ENCODE peak calls at places on chromosomes 7 and 10, in six cellular contexts. One of them, this sample, is unnamed.

GRCh38 chr10:29470355-29470705 is 164.4 kb downstream of the SVIL start:
- DNase-seq in stomach: no peak
- DNase-seq in endothelial cell of umbilical vein: no peak
- DNase-seq in ovary: peak
- DNase-seq in HCT116: no peak
- DNase-seq in IMR-90: no peak
- DNase-seq in this sample: peak

GRCh38 chr7:11636274-11636673 is 195.7 kb downstream of the THSD7A start:
- DNase-seq in stomach: no peak
- DNase-seq in endothelial cell of umbilical vein: no peak
- DNase-seq in ovary: no peak
- DNase-seq in HCT116: no peak
- DNase-seq in IMR-90: no peak
- DNase-seq in this sample: no peak

GRCh38 chr7:94394399-94395140 is at the start of gene COL1A2:
- DNase-seq in stomach: peak
- DNase-seq in endothelial cell of umbilical vein: peak
- DNase-seq in ovary: peak
- DNase-seq in HCT116: no peak
- DNase-seq in IMR-90: peak
- DNase-seq in this sample: no peak

GRCh38 chr10:131442271-131442670 is 130.8 kb upstream of the TCERG1L start:
- DNase-seq in stomach: no peak
- DNase-seq in endothelial cell of umbilical vein: no peak
- DNase-seq in ovary: no peak
- DNase-seq in HCT116: no peak
- DNase-seq in IMR-90: no peak
- DNase-seq in this sample: no peak

GRCh38 chr10:69248117-69248730 is 28.1 kb downstream of the HKDC1 start:
- DNase-seq in stomach: no peak
- DNase-seq in endothelial cell of umbilical vein: no peak
- DNase-seq in ovary: no peak
- DNase-seq in HCT116: no peak
- DNase-seq in IMR-90: no peak
- DNase-seq in this sample: no peak

GRCh38 chr10:90930070-90930837 is 9.4 kb upstream of the ANKRD1 start:
- DNase-seq in stomach: no peak
- DNase-seq in endothelial cell of umbilical vein: peak
- DNase-seq in ovary: peak
- DNase-seq in HCT116: no peak
- DNase-seq in IMR-90: peak
- DNase-seq in this sample: no peak

GRCh38 chr7:32761451-32762320 is 129.9 kb downstream of the KBTBD2 start:
- DNase-seq in stomach: no peak
- DNase-seq in endothelial cell of umbilical vein: peak
- DNase-seq in ovary: no peak
- DNase-seq in HCT116: no peak
- DNase-seq in IMR-90: no peak
- DNase-seq in this sample: peak

GRCh38 chr10:94785211-94785610 is 22.7 kb downstream of the CYP2C19 start:
- DNase-seq in stomach: no peak
- DNase-seq in endothelial cell of umbilical vein: no peak
- DNase-seq in ovary: no peak
- DNase-seq in HCT116: no peak
- DNase-seq in IMR-90: no peak
- DNase-seq in this sample: no peak

GRCh38 chr10:58756126-58756525 is 243.5 kb downstream of the BICC1 start:
- DNase-seq in stomach: no peak
- DNase-seq in endothelial cell of umbilical vein: no peak
- DNase-seq in ovary: no peak
- DNase-seq in HCT116: no peak
- DNase-seq in IMR-90: peak
- DNase-seq in this sample: no peak

GRCh38 chr10:18822156-18822555 is 162.9 kb downstream of the ARL5B start:
- DNase-seq in stomach: no peak
- DNase-seq in endothelial cell of umbilical vein: no peak
- DNase-seq in ovary: no peak
- DNase-seq in HCT116: no peak
- DNase-seq in IMR-90: peak
- DNase-seq in this sample: peak

GRCh38 chr7:2301510-2301860 is 12.8 kb downstream of the SNX8 start:
- DNase-seq in stomach: no peak
- DNase-seq in endothelial cell of umbilical vein: no peak
- DNase-seq in ovary: no peak
- DNase-seq in HCT116: no peak
- DNase-seq in IMR-90: no peak
- DNase-seq in this sample: peak

GRCh38 chr10:86665868-86666267 is 2.4 kb upstream of the LDB3 start:
- DNase-seq in stomach: no peak
- DNase-seq in endothelial cell of umbilical vein: no peak
- DNase-seq in ovary: no peak
- DNase-seq in HCT116: no peak
- DNase-seq in IMR-90: no peak
- DNase-seq in this sample: no peak

DNA sequence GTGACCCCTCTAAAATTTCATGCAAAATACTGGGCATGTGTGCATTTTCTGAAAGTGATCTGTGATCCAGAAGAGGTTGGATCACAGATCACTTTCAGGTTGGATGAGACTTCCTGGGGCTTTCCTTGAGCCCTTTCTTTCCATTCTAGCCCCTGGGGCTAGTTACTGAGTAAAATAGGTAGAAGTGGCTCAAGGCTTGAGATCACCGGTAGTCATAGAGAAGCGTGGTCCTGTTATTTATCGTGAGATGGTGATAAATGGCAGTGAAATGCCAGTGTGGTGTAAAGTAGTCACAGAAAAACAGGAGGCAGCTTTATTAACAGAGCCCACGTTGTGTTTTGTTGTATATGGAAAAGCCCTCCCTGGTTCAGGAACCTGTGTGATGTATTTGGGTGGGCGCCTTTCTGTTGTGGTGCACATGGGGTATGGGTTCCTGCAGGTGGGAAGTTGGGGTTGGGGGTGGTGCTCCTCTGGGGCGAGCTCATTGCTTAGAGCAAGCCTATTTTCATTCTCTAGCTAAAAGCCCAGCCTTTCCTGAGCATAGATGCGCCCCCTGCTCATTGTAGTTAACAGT is 34.0 kb upstream of the SH2D4B start:
- DNase-seq in stomach: no peak
- DNase-seq in endothelial cell of umbilical vein: no peak
- DNase-seq in ovary: no peak
- DNase-seq in HCT116: no peak
- DNase-seq in IMR-90: no peak
- DNase-seq in this sample: no peak
- TF ChIP-seq POLR2A in stomach: no peak
- TF ChIP-seq POLR2A in endothelial cell of umbilical vein: no peak
- TF ChIP-seq POLR2A in ovary: no peak
- TF ChIP-seq POLR2A in HCT116: no peak
- TF ChIP-seq POLR2A in IMR-90: no peak
- TF ChIP-seq POLR2A in this sample: no peak

GRCh38 chr10:72059843-72060822 is 28.2 kb downstream of the SPOCK2 start:
- DNase-seq in stomach: no peak
- DNase-seq in endothelial cell of umbilical vein: no peak
- DNase-seq in ovary: no peak
- DNase-seq in HCT116: no peak
- DNase-seq in IMR-90: no peak
- DNase-seq in this sample: no peak
- TF ChIP-seq POLR2A in stomach: no peak
- TF ChIP-seq POLR2A in endothelial cell of umbilical vein: no peak
- TF ChIP-seq POLR2A in ovary: no peak
- TF ChIP-seq POLR2A in HCT116: no peak
- TF ChIP-seq POLR2A in IMR-90: no peak
- TF ChIP-seq POLR2A in this sample: no peak

GRCh38 chr7:114085592-114086490 is 167.0 kb upstream of the PPP1R3A start:
- DNase-seq in stomach: peak
- DNase-seq in endothelial cell of umbilical vein: peak
- DNase-seq in ovary: peak
- DNase-seq in HCT116: peak
- DNase-seq in IMR-90: peak
- DNase-seq in this sample: peak
- TF ChIP-seq POLR2A in stomach: no peak
- TF ChIP-seq POLR2A in endothelial cell of umbilical vein: no peak
- TF ChIP-seq POLR2A in ovary: peak
- TF ChIP-seq POLR2A in HCT116: no peak
- TF ChIP-seq POLR2A in IMR-90: no peak
- TF ChIP-seq POLR2A in this sample: no peak

GRCh38 chr10:70355234-70356021 is 27.0 kb downstream of the LRRC20 start:
- DNase-seq in stomach: no peak
- DNase-seq in endothelial cell of umbilical vein: no peak
- DNase-seq in ovary: no peak
- DNase-seq in HCT116: no peak
- DNase-seq in IMR-90: no peak
- DNase-seq in this sample: no peak
- TF ChIP-seq POLR2A in stomach: no peak
- TF ChIP-seq POLR2A in endothelial cell of umbilical vein: no peak
- TF ChIP-seq POLR2A in ovary: no peak
- TF ChIP-seq POLR2A in HCT116: no peak
- TF ChIP-seq POLR2A in IMR-90: no peak
- TF ChIP-seq POLR2A in this sample: no peak

DNA sequence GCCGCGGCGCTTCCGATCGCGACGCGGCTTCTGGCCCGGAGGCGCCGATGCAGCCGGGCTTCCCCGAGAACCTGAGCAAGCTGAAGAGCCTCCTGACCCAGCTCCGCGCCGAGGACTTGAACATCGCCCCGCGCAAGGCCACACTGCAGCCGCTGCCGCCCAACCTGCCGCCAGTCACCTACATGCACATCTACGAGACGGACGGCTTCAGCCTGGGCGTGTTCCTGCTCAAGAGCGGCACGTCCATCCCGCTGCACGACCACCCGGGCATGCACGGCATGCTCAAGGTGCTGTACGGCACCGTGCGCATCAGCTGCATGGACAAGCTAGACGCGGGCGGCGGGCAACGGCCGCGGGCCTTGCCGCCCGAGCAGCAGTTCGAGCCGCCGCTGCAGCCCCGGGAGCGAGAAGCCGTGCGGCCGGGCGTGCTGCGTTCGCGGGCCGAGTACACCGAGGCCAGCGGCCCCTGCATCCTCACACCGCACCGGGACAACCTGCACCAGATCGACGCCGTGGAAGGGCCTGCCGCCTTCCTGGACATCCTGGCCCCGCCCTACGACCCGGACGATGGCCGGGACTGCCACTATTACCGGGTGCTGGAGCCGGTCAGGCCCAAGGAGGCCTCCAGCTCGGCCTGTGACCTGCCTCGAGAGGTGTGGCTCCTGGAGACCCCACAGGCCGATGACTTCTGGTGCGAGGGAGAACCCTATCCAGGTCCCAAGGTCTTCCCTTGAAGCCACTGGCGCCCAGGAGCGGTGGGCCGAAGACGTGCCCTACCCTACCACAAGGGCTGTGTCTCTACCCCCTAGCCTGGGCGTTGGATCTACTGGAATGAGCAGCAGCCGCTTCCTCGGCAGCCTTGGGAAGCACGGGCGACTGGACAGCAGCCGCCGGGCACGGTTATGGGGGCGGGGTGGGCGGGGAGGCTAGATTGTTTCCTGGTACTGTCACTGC is 896 bp downstream of the ADO start:
- DNase-seq in stomach: no peak
- DNase-seq in endothelial cell of umbilical vein: peak
- DNase-seq in ovary: peak
- DNase-seq in HCT116: no peak
- DNase-seq in IMR-90: peak
- DNase-seq in this sample: peak
- TF ChIP-seq POLR2A in stomach: no peak
- TF ChIP-seq POLR2A in endothelial cell of umbilical vein: no peak
- TF ChIP-seq POLR2A in ovary: no peak
- TF ChIP-seq POLR2A in HCT116: peak
- TF ChIP-seq POLR2A in IMR-90: no peak
- TF ChIP-seq POLR2A in this sample: no peak